ENCODE peak calls at places on chromosomes 7 and 10, in four cellular contexts. G is lower leg skin, Z is choroid plexus epithelial cell, Y is left ventricle myocardium inferior. V is an unnamed sample.

GRCh38 chr10:43436291-43437140 is at the start of gene ZNF487:
- DNase-seq in G (peak), Z (peak), Y (peak), V (peak)

GRCh38 chr7:777679-778078 is 50.6 kb upstream of the PRKAR1B start:
- DNase-seq in G (no peak), Z (no peak), Y (no peak), V (no peak)

GRCh38 chr10:49446031-49446430 is 50.1 kb upstream of the DRGX start:
- DNase-seq in G (no peak), Z (peak), Y (no peak), V (peak)

GRCh38 chr10:15123749-15124184 is 26.6 kb downstream of the RPP38 start:
- DNase-seq in G (no peak), Z (peak), Y (no peak), V (peak)

GRCh38 chr7:66224171-66224773 is 19.1 kb downstream of the TPST1 start:
- DNase-seq in G (no peak), Z (no peak), Y (no peak), V (no peak)

GRCh38 chr10:70890917-70891431 is 2.6 kb upstream of the PCBD1 start:
- DNase-seq in G (peak), Z (peak), Y (peak), V (peak)

GRCh38 chr10:89122431-89123066 is 84.6 kb downstream of the CH25H start:
- DNase-seq in G (no peak), Z (peak), Y (no peak), V (no peak)

GRCh38 chr7:7529328-7529727 is 6.3 kb downstream of the COL28A1 start:
- DNase-seq in G (no peak), Z (no peak), Y (no peak), V (no peak)

GRCh38 chr7:81715984-81716588 is 53.8 kb downstream of the HGF start:
- DNase-seq in G (no peak), Z (peak), Y (no peak), V (peak)

GRCh38 chr7:1676550-1677071 is 6.5 kb downstream of the ELFN1 start:
- DNase-seq in G (peak), Z (no peak), Y (no peak), V (no peak)

DNA sequence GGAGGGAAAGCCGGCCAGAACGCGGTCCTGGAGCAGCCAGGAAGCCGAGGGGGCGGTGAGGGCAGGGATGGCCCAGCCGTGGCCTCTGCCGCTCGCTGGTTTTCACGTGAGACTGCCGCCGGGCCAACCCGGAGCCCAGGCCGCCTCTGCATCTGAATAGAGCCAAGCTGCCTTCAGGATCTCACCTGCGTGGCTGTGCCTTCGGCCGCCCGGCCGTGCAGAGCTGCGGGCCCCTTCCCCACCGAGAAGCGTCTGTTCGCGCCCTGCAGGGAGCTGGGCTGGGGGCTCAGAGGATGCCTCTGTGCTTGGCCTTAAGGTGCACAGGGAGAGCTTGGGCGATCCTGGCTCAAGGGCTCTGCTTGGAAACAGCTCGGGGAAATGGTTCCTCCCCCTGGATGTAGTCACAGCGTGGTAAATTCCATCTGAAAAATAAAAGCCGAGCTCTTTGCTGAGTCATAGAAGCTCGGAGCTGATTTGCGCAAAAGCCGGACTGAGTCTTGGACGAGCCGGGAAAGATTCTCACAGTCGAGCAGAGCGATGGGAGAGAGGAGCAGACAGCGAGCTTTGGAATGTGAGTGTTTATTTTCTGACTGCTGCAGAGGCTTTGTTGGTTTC is at the start of gene JAKMIP3:
- DNase-seq in G (peak), Z (peak), Y (no peak), V (peak)
- TF ChIP-seq CTCF in G (no peak), Z (no peak), Y (no peak), V (no peak)

DNA sequence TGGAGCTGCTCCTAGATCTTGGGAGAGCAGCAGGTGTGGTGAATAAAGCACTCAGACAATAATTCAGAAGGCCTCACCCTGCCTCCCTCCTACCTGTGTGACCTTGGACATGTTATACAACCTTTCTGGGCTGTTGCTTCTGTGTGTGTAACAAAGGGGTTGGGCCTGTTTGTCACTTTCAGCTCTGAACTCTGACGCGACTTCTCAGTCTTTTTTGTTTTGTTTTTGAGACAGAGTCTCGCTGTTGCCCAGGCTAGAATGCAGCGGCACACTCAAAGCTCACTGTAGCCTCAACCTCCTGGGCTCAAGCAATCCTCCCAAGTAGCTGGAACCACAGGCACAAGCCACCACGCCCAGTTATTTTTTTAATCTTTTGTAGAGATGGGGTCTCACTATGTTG is 89.3 kb downstream of the DNMBP start:
- DNase-seq in G (no peak), Z (no peak), Y (no peak), V (no peak)
- H3K4me3 ChIP-seq in G (no peak), Z (no peak), Y (no peak), V (no peak)

DNA sequence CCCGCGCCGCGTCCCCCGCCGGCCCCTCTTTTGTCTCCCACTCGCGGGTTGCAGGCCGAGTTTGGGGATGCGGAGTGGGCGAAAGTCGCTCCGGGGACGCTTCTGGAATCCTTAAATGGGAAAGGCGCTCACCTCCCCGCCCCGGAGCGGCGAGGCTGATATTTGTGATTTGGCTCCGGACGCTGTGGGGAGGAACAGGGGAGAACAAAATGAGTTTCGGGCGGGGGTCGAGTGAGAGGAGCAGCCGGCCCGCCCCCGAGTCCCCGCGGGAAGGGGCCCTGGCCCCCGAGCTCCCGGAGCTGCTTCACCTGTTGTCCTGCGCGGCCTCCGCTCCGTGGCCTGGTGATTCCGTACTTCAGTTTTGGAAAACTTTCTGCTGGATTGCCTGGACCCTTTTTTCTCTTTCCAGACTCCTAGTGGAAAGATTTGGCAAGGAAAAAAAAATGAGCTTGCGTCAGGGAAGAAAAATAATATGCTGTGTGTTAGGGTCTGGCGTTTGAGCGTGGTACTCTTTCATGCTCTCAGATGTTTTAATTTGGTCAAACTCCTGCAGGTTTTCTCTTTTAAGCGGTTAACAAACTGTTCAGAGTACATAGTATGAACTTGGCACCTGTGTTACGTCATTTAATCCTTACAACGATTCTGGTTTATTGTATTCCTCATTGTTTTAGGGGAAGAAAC is 831 bp downstream of the BMPR1A start:
- DNase-seq in G (peak), Z (peak), Y (peak), V (peak)
- TF ChIP-seq CTCF in G (no peak), Z (peak), Y (peak), V (peak)

DNA sequence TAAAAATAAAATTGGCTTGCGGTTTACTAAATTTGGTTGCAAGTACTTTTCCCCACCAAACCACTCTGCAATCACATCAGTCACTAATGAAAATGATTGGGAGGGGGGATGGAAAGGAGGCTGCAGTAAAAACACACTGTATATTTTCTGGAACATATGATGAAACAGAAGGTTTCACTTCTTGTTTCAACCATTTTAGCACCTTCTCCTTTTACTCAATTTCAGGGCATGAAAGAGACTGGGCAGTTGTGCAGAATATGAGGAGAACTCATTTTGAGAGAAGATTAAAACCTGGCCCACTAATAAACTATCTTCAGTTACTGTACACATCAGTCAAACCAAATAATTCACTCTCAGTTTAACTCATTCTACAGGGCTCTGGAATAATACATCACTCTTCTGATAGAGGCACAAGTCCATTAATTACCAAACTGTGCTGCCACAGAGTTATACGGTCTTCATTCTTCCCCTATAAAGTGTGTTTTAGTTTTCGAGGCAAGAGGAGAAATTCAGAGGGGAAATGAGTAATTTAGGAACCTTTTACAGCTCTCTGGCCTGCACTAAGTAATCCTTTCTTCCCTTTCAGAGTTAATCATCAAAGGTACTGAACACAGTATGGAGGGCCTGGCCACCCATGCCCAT is 25.5 kb downstream of the JAZF1 start:
- DNase-seq in G (no peak), Z (no peak), Y (no peak), V (no peak)
- H3K4me3 ChIP-seq in G (no peak), Z (no peak), Y (no peak), V (no peak)

GRCh38 chr10:77637986-77638765 is 568 bp upstream of the KCNMA1 start:
- DNase-seq in G (no peak), Z (peak), Y (no peak), V (peak)

GRCh38 chr10:77638766-77639101 is 1.1 kb upstream of the KCNMA1 start:
- DNase-seq in G (no peak), Z (no peak), Y (no peak), V (no peak)

GRCh38 chr10:77636286-77636966 is 1.2 kb downstream of the KCNMA1 start:
- DNase-seq in G (no peak), Z (no peak), Y (no peak), V (no peak)

GRCh38 chr10:77636967-77637473 is 588 bp downstream of the KCNMA1 start:
- DNase-seq in G (no peak), Z (no peak), Y (no peak), V (no peak)

GRCh38 chr10:77637474-77637985 is at the start of gene KCNMA1:
- DNase-seq in G (no peak), Z (no peak), Y (no peak), V (peak)
- TF ChIP-seq CTCF in G (no peak), Z (no peak), Y (no peak), V (no peak)

GRCh38 chr10:112953075-112953501 is 3.0 kb downstream of the TCF7L2 start:
- DNase-seq in G (peak), Z (peak), Y (peak), V (peak)
- H3K4me3 ChIP-seq in G (peak), Z (peak), Y (peak), V (peak)

DNA sequence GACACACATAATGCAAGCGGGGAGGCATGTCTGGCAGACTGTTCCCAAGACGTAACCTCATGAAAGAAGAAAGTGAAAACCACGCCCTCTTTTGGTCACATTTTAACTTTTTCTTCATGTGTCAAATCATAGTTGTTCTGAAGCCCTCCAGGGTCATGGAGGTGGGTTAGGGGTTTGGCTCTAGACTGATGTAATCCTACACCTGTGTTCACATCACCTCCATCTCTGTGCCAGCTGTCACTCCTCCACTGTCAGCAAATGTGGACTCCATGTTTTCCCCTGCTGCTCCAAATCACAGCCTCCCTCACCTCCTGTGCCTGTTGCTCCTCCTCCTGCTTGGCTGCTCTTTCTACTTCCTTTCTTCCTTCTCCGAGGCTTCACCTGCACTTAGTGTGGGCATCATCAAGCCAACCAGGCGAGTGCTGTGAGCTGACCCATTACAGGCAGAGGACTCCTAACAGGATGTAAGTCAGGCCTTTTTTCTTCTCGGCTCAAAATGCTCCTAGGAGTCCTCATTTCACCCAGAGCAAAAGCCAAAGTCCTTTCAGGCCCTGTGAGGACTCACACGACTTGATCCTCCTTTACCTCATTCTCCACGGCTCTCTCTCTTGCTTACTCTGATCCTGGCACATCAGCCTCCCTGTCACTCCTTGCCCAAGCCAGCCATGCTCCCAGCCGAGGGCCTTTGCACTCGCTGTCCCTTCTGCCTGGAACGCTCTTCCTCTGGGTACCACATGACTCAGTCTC is 66.4 kb upstream of the IFRD1 start:
- DNase-seq in G (no peak), Z (peak), Y (no peak), V (peak)
- TF ChIP-seq CTCF in G (no peak), Z (peak), Y (peak), V (no peak)

GRCh38 chr7:27112960-27113949 is 10.8 kb upstream of the HOXA2 start:
- DNase-seq in G (no peak), Z (no peak), Y (no peak), V (peak)

GRCh38 chr7:27110163-27110976 is 7.9 kb upstream of the HOXA2 start:
- DNase-seq in G (peak), Z (no peak), Y (no peak), V (peak)

GRCh38 chr7:27110977-27111752 is 8.7 kb upstream of the HOXA2 start:
- DNase-seq in G (no peak), Z (no peak), Y (no peak), V (no peak)

GRCh38 chr7:27112361-27112760 is 9.9 kb upstream of the HOXA2 start:
- DNase-seq in G (no peak), Z (no peak), Y (no peak), V (no peak)

DNA sequence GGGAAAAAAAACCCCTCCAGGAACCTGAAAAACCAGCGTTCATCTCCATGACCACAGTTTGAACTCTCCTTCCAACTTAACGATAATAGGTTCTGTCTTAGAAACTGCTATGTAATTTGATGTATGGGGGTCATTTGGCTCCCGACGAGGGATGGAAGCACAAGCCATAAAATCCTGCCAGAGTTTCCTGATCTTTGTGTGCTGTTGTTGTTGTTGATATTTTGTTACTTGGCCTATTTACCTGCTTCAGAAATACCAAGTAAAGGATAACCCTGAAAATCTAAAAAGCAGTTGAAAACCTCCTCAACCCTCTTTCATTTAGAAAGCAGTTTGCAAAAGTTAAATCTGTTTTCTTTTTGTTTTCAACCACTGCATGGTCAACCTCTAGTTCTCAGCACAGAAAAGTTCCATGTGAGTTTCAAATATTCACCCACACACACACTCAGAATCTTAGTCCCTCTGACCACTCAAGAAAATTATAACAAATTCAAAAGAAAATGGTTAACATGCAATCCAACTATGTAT is 9.3 kb upstream of the HOXA2 start:
- DNase-seq in G (no peak), Z (no peak), Y (no peak), V (no peak)
- H3K4me3 ChIP-seq in G (no peak), Z (no peak), Y (no peak), V (no peak)

GRCh38 chr7:40604601-40605438 is 470.0 kb downstream of the SUGCT start:
- DNase-seq in G (no peak), Z (peak), Y (peak), V (peak)
- TF ChIP-seq CTCF in G (no peak), Z (peak), Y (peak), V (peak)

DNA sequence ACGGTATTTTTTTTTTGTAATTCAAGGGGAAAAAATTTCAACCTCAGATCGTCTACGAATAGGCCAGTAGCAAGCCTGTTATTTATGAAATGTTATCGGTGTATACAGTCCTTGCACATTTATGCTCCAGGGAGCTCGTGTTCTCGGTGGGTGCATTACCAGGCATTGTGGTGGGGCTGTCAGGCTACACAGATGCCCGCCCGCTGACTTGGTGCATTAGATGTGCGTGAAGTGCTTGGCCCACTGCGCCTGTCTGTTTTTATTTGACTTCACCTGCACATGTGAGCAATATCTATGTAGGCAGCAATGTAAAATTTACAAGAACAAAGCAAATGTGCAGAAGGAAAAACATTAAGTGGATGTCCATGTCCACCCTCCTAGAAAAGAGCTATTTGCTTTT is 2.7 kb downstream of the FOXK1 start:
- DNase-seq in G (no peak), Z (no peak), Y (no peak), V (no peak)
- H3K4me3 ChIP-seq in G (no peak), Z (peak), Y (peak), V (no peak)